ENCODE peak calls at places on chromosomes 1 and 21, in nine cellular contexts. F is GOT3; A is C1 segment of cervical spinal cord; K is coronary artery; S is activated CD4-positive, alpha-beta T cell treated with anti-CD3 and anti-CD28 coated beads for 4 hours; D is sigmoid colon; H is NCI-H1092 treated with DMSO at 0.1 percent for 48 hours; W is fibroblast of lung; R is Calu3. E is an unnamed sample.

GRCh38 chr1:197314672-197315071 is 46.6 kb downstream of the CRB1 start:
- DNase-seq in R (no peak), K (no peak), D (no peak), A (no peak), F (no peak), S (no peak), H (no peak), W (no peak), E (no peak)

GRCh38 chr1:185843297-185843869 is 109.2 kb downstream of the HMCN1 start:
- DNase-seq in S (no peak), H (no peak), A (no peak), F (no peak), D (no peak), R (no peak), K (no peak), W (peak; percentile 36), E (no peak)

GRCh38 chr21:14318598-14318997 is 64.3 kb downstream of the HSPA13 start:
- DNase-seq in A (no peak), W (no peak), S (no peak), D (no peak), K (no peak), F (no peak), H (no peak), R (no peak), E (no peak)

GRCh38 chr1:245797592-245798366 is 643.0 kb downstream of the KIF26B start:
- DNase-seq in A (no peak), H (no peak), K (no peak), W (peak; percentile 46), S (no peak), F (no peak), R (peak; percentile 23), D (no peak), E (no peak)

GRCh38 chr1:70819785-70820184 is 227.8 kb downstream of the PTGER3 start:
- DNase-seq in W (no peak), S (no peak), D (no peak), H (no peak), A (no peak), K (no peak), R (no peak), F (no peak), E (no peak)

GRCh38 chr1:7473223-7474142 is 297.6 kb upstream of the VAMP3 start:
- DNase-seq in F (no peak), H (no peak), S (no peak), R (no peak), D (no peak), K (no peak), A (no peak), W (no peak), E (no peak)

GRCh38 chr1:17765444-17766411 is 10.6 kb downstream of the ACTL8 start:
- DNase-seq in R (no peak), H (no peak), F (peak; percentile 59), A (no peak), K (no peak), S (no peak), D (no peak), W (peak; percentile 97), E (no peak)

GRCh38 chr1:76929136-76929535 is 61.9 kb downstream of the ST6GALNAC5 start:
- DNase-seq in A (no peak), D (no peak), K (no peak), R (no peak), W (no peak), F (no peak), S (no peak), H (no peak), E (no peak)

GRCh38 chr1:109984190-109984455 is 442 bp upstream of the AHCYL1 start:
- DNase-seq in S (no peak), H (no peak), W (peak; percentile 47), R (no peak), A (no peak), D (no peak), K (no peak), F (no peak), E (peak; percentile 28)

GRCh38 chr1:32868806-32869455 is 1.8 kb downstream of the FNDC5 start:
- DNase-seq in D (no peak), F (no peak), A (no peak), K (no peak), S (no peak), R (no peak), W (no peak), H (no peak), E (no peak)

GRCh38 chr1:74629283-74629682 is 44.3 kb downstream of the ERICH3 start:
- DNase-seq in A (no peak), R (no peak), S (no peak), F (no peak), K (no peak), D (no peak), W (no peak), H (no peak), E (no peak)

GRCh38 chr1:42142894-42143675 is 10.1 kb upstream of the GUCA2B start:
- DNase-seq in S (no peak), K (no peak), W (peak; percentile 11), R (no peak), H (peak; percentile 12), A (no peak), D (no peak), F (no peak), E (no peak)

GRCh38 chr1:44544960-44545359 is 129.3 kb downstream of the TMEM53 start:
- DNase-seq in W (no peak), H (no peak), R (no peak), F (no peak), A (no peak), S (no peak), K (no peak), D (no peak), E (no peak)

GRCh38 chr1:201702936-201703335 is 126.0 kb upstream of the IPO9 start:
- DNase-seq in R (no peak), H (peak; percentile 98), D (peak; percentile 74), A (no peak), K (no peak), W (peak; percentile 50), F (no peak), S (no peak), E (no peak)

GRCh38 chr1:147613506-147613905 is 56.8 kb downstream of the ACP6 start:
- DNase-seq in S (no peak), W (peak; percentile 24), K (no peak), H (peak; percentile 72), D (no peak), F (no peak), A (no peak), R (no peak), E (no peak)